ENCODE peak calls at places on chromosomes 12 and 14, in six cellular contexts. V is HL-60, U is uterus, L is GM23338, A is breast epithelium, B is left ventricle myocardium inferior. H is an unnamed sample.

GRCh38 chr14:52538648-52539047 is 13.7 kb downstream of the TXNDC16 start:
- DNase-seq in L (no peak), U (no peak), A (no peak), V (no peak), B (no peak), H (no peak)

GRCh38 chr14:95514131-95515079 is 2.0 kb downstream of the SYNE3 start:
- DNase-seq in U (no peak), V (no peak), B (no peak), L (peak), A (no peak), H (no peak)

GRCh38 chr12:131586269-131586668 is 124.6 kb upstream of the SFSWAP start:
- DNase-seq in L (no peak), B (no peak), V (no peak), A (no peak), U (no peak), H (no peak)

GRCh38 chr12:57637364-57637763 is 4.4 kb upstream of the B4GALNT1 start:
- DNase-seq in A (no peak), V (no peak), B (no peak), L (no peak), U (no peak), H (no peak)

GRCh38 chr12:12757121-12757520 is 28.3 kb upstream of the APOLD1 start:
- DNase-seq in L (no peak), U (no peak), V (no peak), B (no peak), A (no peak), H (no peak)

GRCh38 chr14:51828017-51828797 is 32.2 kb upstream of the GNG2 start:
- DNase-seq in B (peak), V (peak), U (no peak), A (no peak), L (no peak), H (no peak)

GRCh38 chr14:32350020-32350419 is 20.9 kb downstream of the AKAP6 start:
- DNase-seq in L (no peak), U (no peak), V (no peak), B (no peak), A (no peak), H (no peak)

GRCh38 chr12:74449872-74450271 is 87.8 kb upstream of the ATXN7L3B start:
- DNase-seq in B (no peak), V (no peak), L (no peak), A (no peak), U (no peak), H (no peak)

GRCh38 chr12:67512061-67512460 is 136.5 kb upstream of the DYRK2 start:
- DNase-seq in V (no peak), U (no peak), L (no peak), A (no peak), B (no peak), H (no peak)

GRCh38 chr14:90508536-90509254 is 111.9 kb downstream of the CALM1 start:
- DNase-seq in L (no peak), V (no peak), U (no peak), A (peak), B (no peak), H (no peak)

GRCh38 chr12:46148706-46149463 is 120.0 kb downstream of the SLC38A1 start:
- DNase-seq in U (no peak), V (no peak), A (no peak), L (no peak), B (no peak), H (no peak)

GRCh38 chr14:104680806-104681688 is 8.4 kb upstream of the INF2 start:
- DNase-seq in A (peak), L (no peak), V (no peak), B (peak), U (peak), H (peak)

GRCh38 chr14:104680056-104680805 is 9.2 kb upstream of the INF2 start:
- DNase-seq in V (no peak), B (peak), A (no peak), U (peak), L (no peak), H (peak)

GRCh38 chr14:104678346-104678745 is 11.1 kb upstream of the INF2 start:
- DNase-seq in V (no peak), B (peak), L (no peak), A (no peak), U (peak), H (peak)

GRCh38 chr14:104677506-104678332 is 11.7 kb upstream of the INF2 start:
- DNase-seq in L (peak), V (peak), B (peak), U (peak), A (peak), H (no peak)

GRCh38 chr14:104678901-104679705 is 10.3 kb upstream of the INF2 start:
- DNase-seq in A (no peak), B (peak), V (no peak), L (no peak), U (peak), H (peak)
- H3K27ac ChIP-seq in A (peak), B (peak), V (peak), L (peak), U (peak), H (peak)

GRCh38 chr12:21662122-21662792 is 4.6 kb upstream of the LDHB start:
- DNase-seq in U (no peak), A (no peak), B (no peak), L (no peak), V (no peak), H (no peak)
- H3K4me3 ChIP-seq in U (no peak), A (no peak), B (no peak), L (no peak), V (no peak), H (no peak)

GRCh38 chr12:116615141-116615861 is 56.1 kb downstream of the MAP1LC3B2 start:
- DNase-seq in U (no peak), L (no peak), V (no peak), A (no peak), B (no peak), H (no peak)
- TF ChIP-seq CTCF in U (no peak), L (no peak), V (no peak), A (no peak), B (no peak), H (no peak)

GRCh38 chr12:109885616-109886015 is 5.3 kb upstream of the GLTP start:
- DNase-seq in V (no peak), B (no peak), L (no peak), U (no peak), A (no peak), H (no peak)
- H3K27ac ChIP-seq in V (no peak), B (no peak), L (no peak), U (no peak), A (no peak), H (no peak)